ENCODE peak calls at places on chromosome 1, in seven cellular contexts. C is epithelial cell of esophagus; R is Panc1; W is brain microvascular endothelial cell; N is psoas muscle; Z is GM23338; J is CD8-positive, alpha-beta T cell. S is an unnamed sample.

GRCh38 chr1:156608036-156608674 is 6.9 kb upstream of the GPATCH4 start:
- DNase-seq in Z (peak), J (peak), R (no peak), N (no peak), C (peak), W (peak), S (peak)

GRCh38 chr1:221855156-221855555 is 113.3 kb upstream of the DUSP10 start:
- DNase-seq in R (no peak), J (no peak), W (no peak), C (no peak), Z (no peak), N (no peak), S (no peak)

GRCh38 chr1:230730979-230731378 is 16.2 kb upstream of the CAPN9 start:
- DNase-seq in J (no peak), R (no peak), W (no peak), Z (no peak), C (no peak), N (no peak), S (no peak)

GRCh38 chr1:118049981-118050380 is 120.4 kb downstream of the WDR3 start:
- DNase-seq in Z (no peak), N (no peak), R (no peak), C (no peak), W (no peak), J (no peak), S (no peak)

GRCh38 chr1:96072021-96072420 is 649.6 kb upstream of the PTBP2 start:
- DNase-seq in Z (no peak), W (no peak), N (no peak), C (no peak), J (no peak), R (no peak), S (no peak)

GRCh38 chr1:1545946-1546737 is 5.7 kb upstream of the TMEM240 start:
- DNase-seq in Z (no peak), N (no peak), R (no peak), C (no peak), W (no peak), J (no peak), S (no peak)

GRCh38 chr1:222276062-222276461 is 271.8 kb downstream of the HHIPL2 start:
- DNase-seq in C (no peak), J (no peak), Z (no peak), N (no peak), R (no peak), W (no peak), S (no peak)

GRCh38 chr1:207463021-207463420 is 8.9 kb downstream of the CR2 start:
- DNase-seq in R (no peak), W (no peak), J (no peak), Z (no peak), C (peak), N (no peak), S (no peak)

GRCh38 chr1:47555841-47556616 is 118.2 kb downstream of the FOXD2 start:
- DNase-seq in R (no peak), J (no peak), W (no peak), Z (peak), C (no peak), N (no peak), S (no peak)

GRCh38 chr1:212284744-212285684 is at the start of gene PPP2R5A:
- DNase-seq in W (peak), C (peak), J (peak), R (peak), N (peak), Z (peak), S (peak)
- TF ChIP-seq CTCF in W (peak), C (peak), J (no peak), R (peak), N (peak), Z (peak), S (peak)

DNA sequence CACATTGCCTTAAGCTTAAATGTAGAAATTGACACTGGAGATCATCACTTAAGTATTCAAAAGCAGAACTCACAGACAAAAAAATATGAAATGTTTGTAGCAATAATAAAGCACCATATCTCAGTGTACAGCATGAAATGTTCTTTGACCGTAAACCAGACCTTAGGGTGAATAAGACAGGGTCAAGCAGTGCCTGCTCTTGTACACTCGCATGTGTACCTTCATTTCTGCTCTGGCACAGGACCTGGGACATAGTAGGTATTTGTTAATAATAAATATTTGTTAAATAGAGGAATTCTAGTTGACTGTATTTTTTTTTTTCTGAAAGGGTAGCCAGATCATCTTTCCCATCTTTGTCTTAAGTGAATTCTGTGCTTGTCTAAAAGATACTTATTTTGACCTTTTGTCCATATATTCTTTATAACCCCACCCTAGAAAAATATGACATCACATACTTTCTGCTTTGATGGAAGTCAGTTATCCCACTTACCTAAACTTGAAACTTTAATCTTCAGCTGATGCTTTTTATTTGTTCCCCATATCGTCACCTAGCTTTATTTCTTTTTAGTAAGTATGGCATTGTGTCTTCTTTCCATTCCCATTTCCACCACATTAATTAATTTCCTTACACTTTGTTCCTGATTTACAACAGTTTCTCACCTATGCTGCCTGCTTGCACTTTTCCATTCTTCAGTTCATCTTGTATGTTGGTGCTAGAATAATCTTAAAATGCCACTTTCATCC is 1.7 kb downstream of the CDC7 start:
- DNase-seq in Z (no peak), J (no peak), C (no peak), N (no peak), W (no peak), R (no peak), S (no peak)
- H3K4me3 ChIP-seq in Z (peak), J (no peak), C (peak), N (no peak), W (peak), R (peak), S (peak)

GRCh38 chr1:55339681-55340080 is 124.5 kb upstream of the USP24 start:
- DNase-seq in R (no peak), J (no peak), N (no peak), W (no peak), C (no peak), Z (no peak), S (no peak)

GRCh38 chr1:55337801-55338447 is 122.8 kb upstream of the USP24 start:
- DNase-seq in R (no peak), J (no peak), W (peak), N (no peak), Z (peak), C (peak), S (peak)

GRCh38 chr1:55334140-55334539 is 119.0 kb upstream of the USP24 start:
- DNase-seq in W (peak), Z (no peak), J (no peak), R (no peak), C (no peak), N (no peak), S (no peak)

GRCh38 chr1:55334797-55335196 is 119.6 kb upstream of the USP24 start:
- DNase-seq in J (no peak), Z (no peak), N (no peak), C (no peak), W (no peak), R (no peak), S (no peak)

DNA sequence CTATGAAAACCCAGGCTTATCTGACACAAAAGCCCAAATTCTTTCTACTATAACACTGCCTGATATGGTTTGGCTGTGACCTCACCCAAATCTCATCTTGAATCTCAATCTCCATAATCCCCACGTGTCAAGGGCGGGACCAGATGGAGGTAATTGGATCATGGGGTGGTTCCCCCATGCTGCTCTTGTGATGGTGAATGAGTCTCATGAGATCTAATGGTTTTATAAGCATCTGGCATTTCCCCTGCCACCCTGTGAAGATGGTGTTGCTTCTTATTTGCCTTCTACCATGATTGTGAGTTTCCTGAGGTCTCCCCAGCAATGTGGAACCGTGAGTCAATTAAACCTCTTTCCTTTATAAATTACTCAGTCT is 123.3 kb upstream of the USP24 start:
- DNase-seq in R (no peak), C (no peak), Z (no peak), W (no peak), J (no peak), N (no peak), S (no peak)
- TF ChIP-seq CTCF in R (no peak), C (no peak), Z (no peak), W (no peak), J (no peak), N (no peak), S (no peak)

DNA sequence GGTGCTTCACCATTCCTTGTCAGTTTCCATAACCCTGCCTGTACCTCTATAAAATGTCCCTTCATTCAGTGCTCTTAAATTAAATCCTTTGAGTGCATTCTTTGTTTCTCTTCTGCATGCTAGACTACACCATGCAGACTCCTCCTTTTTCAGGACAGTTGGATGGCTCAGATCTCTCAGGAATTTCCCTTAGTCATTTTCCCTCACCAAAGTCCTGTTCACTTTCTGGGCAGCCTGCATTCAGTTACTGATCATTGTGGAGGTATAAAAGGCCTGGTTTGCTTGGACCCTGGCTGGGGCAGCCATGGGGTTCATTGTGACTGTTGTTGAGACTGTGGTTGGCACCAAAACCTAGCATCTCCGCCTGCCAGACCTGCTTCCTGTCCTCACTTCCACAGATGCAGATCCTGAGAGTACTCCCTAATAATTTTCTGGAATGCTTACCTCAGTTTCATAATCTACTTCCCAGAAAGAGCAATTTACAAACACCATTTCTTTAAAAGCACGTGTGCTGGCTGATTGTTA is 88.4 kb downstream of the PDE4B start:
- DNase-seq in Z (no peak), J (no peak), C (no peak), N (no peak), W (no peak), R (no peak), S (no peak)
- H3K4me3 ChIP-seq in Z (no peak), J (no peak), C (no peak), N (no peak), W (no peak), R (no peak), S (no peak)

DNA sequence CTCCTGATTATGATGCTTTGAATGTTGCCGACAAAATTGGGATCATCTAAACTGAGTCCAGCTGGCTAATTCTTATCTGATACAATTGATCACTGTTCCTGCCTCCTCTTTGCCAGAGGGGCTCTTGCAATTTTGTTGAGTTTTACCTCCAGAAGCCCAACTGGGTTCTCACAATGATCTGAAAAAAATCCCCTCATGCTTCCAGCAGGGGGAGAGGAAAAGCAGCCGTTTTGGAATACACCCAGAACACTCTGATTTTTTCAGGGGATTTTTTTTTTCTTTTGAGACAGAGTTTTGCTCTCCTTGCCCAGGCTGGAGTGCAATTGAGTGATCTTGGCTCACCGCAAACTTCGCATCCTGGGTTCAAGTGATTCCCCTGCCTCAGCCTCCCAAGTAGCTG is 13.9 kb upstream of the RERE start:
- DNase-seq in J (no peak), C (no peak), Z (peak), R (no peak), W (no peak), N (no peak), S (no peak)
- TF ChIP-seq CTCF in J (no peak), C (peak), Z (peak), R (no peak), W (peak), N (peak), S (peak)

GRCh38 chr1:17550684-17551584 is 11.4 kb downstream of the ARHGEF10L start:
- DNase-seq in W (no peak), R (no peak), C (no peak), N (no peak), J (no peak), Z (peak), S (no peak)
- H3K4me3 ChIP-seq in W (no peak), R (no peak), C (no peak), N (no peak), J (no peak), Z (peak), S (no peak)